ENCODE peak calls at places on chromosomes 5 and 9, in nine cellular contexts. H, F, O, N, M, L, W, V and T are unnamed samples.

GRCh38 chr9:72635197-72635596 is 113.8 kb downstream of the TMC1 start:
- DNase-seq in L (no peak), M (no peak), W (no peak), N (no peak), F (peak; percentile 12), V (peak; percentile 26), H (peak; percentile 56), O (no peak), T (no peak)

GRCh38 chr9:28774433-28775029 is 1201.2 kb upstream of the C9orf72 start:
- DNase-seq in F (peak; percentile 12), N (no peak), L (peak; percentile 64), W (no peak), H (peak; percentile 3), V (peak; percentile 6), O (no peak), M (no peak), T (peak; percentile 50)

GRCh38 chr9:38339087-38339486 is 53.4 kb upstream of the ALDH1B1 start:
- DNase-seq in F (peak; percentile 82), W (no peak), O (no peak), N (no peak), L (peak; percentile 53), M (no peak), H (no peak), V (peak; percentile 79), T (no peak)

GRCh38 chr5:62506659-62507460 is 71.8 kb upstream of the LRRC70 start:
- DNase-seq in N (no peak), H (no peak), F (no peak), M (no peak), O (no peak), L (no peak), W (no peak), V (peak; percentile 3), T (no peak)

GRCh38 chr9:87556039-87556438 is 58.4 kb downstream of the DAPK1 start:
- DNase-seq in F (no peak), L (no peak), H (no peak), O (no peak), V (no peak), W (no peak), M (no peak), N (no peak), T (no peak)

GRCh38 chr9:96413312-96414221 is 4.6 kb downstream of the ZNF367 start:
- DNase-seq in N (peak; percentile 19), V (no peak), M (no peak), O (no peak), H (no peak), W (no peak), L (no peak), F (no peak), T (no peak)

GRCh38 chr5:89991592-89991991 is 418.0 kb downstream of the CETN3 start:
- DNase-seq in O (no peak), H (peak; percentile 10), W (no peak), L (no peak), V (no peak), M (no peak), N (no peak), F (no peak), T (no peak)

GRCh38 chr9:115517335-115518075 is 399.5 kb upstream of the TNC start:
- DNase-seq in V (peak; percentile 66), N (no peak), H (no peak), M (no peak), L (no peak), F (peak; percentile 46), O (no peak), W (no peak), T (no peak)

GRCh38 chr9:111597852-111598729 is 1.4 kb downstream of the PTGR1 start:
- DNase-seq in F (peak; percentile 75), W (peak; percentile 25), M (peak; percentile 37), N (peak; percentile 14), V (peak; percentile 55), O (peak; percentile 37), L (peak; percentile 61), H (peak; percentile 73), T (peak; percentile 81)

GRCh38 chr9:136433849-136434579 is 5.6 kb downstream of the INPP5E start:
- DNase-seq in F (no peak), O (no peak), V (no peak), M (no peak), W (no peak), L (no peak), H (no peak), N (no peak), T (no peak)

GRCh38 chr5:176793736-176794135 is 16.6 kb upstream of the UNC5A start:
- DNase-seq in M (no peak), F (no peak), W (no peak), V (no peak), O (no peak), N (no peak), L (peak; percentile 33), H (no peak), T (no peak)

GRCh38 chr9:12891588-12891987 is 116.8 kb downstream of the LURAP1L start:
- DNase-seq in L (no peak), W (no peak), V (no peak), F (no peak), O (no peak), N (no peak), H (no peak), M (no peak), T (no peak)

GRCh38 chr9:107932036-107932435 is 442.5 kb upstream of the KLF4 start:
- DNase-seq in F (peak; percentile 90), H (no peak), N (no peak), M (no peak), V (peak; percentile 25), O (no peak), W (no peak), L (no peak), T (no peak)

GRCh38 chr5:83632874-83633273 is 87.8 kb downstream of the HAPLN1 start:
- DNase-seq in N (no peak), H (no peak), L (peak; percentile 65), O (no peak), F (peak; percentile 10), V (peak; percentile 87), M (no peak), W (no peak), T (no peak)

GRCh38 chr5:150144876-150145275 is 10.8 kb downstream of the PDGFRB start:
- DNase-seq in O (no peak), H (no peak), M (no peak), W (no peak), F (no peak), N (no peak), L (no peak), V (no peak), T (no peak)

GRCh38 chr9:124180557-124180956 is 77.2 kb upstream of the NEK6 start:
- DNase-seq in H (no peak), L (no peak), V (peak; percentile 30), O (no peak), N (peak; percentile 61), M (no peak), F (peak; percentile 15), W (no peak), T (no peak)

GRCh38 chr5:172418847-172419810 is 35.2 kb downstream of the SH3PXD2B start:
- DNase-seq in O (no peak), H (no peak), M (no peak), F (peak; percentile 26), V (no peak), L (no peak), W (no peak), N (no peak), T (no peak)

GRCh38 chr9:128124873-128125574 is 2.5 kb downstream of the PTGES2 start:
- DNase-seq in L (peak; percentile 57), M (no peak), H (no peak), N (peak; percentile 34), F (peak; percentile 69), V (peak; percentile 47), W (no peak), O (no peak), T (peak; percentile 88)

GRCh38 chr5:123813251-123813650 is 301.3 kb downstream of the CSNK1G3 start:
- DNase-seq in L (no peak), M (no peak), F (no peak), V (peak; percentile 36), H (no peak), N (no peak), O (no peak), W (no peak), T (no peak)

GRCh38 chr9:110615526-110615925 is 36.0 kb upstream of the SVEP1 start:
- DNase-seq in L (no peak), V (peak; percentile 80), O (no peak), N (no peak), H (no peak), M (no peak), F (peak; percentile 87), W (no peak), T (no peak)

GRCh38 chr5:51539232-51539631 is 156.0 kb downstream of the ISL1 start:
- DNase-seq in L (no peak), N (no peak), H (no peak), F (no peak), M (no peak), O (no peak), W (no peak), V (no peak), T (no peak)

GRCh38 chr5:137580030-137580429 is 80.9 kb upstream of the SPOCK1 start:
- DNase-seq in N (no peak), M (no peak), H (peak; percentile 17), W (no peak), L (peak; percentile 5), F (peak; percentile 8), O (no peak), V (no peak), T (peak; percentile 20)

GRCh38 chr9:93682155-93682968 is 106.0 kb downstream of the PHF2 start:
- DNase-seq in H (peak; percentile 81), M (peak; percentile 42), L (peak; percentile 60), V (peak; percentile 15), W (peak; percentile 29), O (peak; percentile 13), F (peak; percentile 71), N (peak; percentile 6), T (peak; percentile 66)

GRCh38 chr5:161507591-161507990 is 38.9 kb downstream of the GABRB2 start:
- DNase-seq in F (no peak), L (no peak), O (no peak), W (no peak), M (no peak), H (no peak), V (peak; percentile 3), N (no peak), T (no peak)

GRCh38 chr5:42614509-42614908 is 142.1 kb upstream of the CCDC152 start:
- DNase-seq in L (peak; percentile 52), F (peak; percentile 53), V (peak; percentile 67), W (no peak), N (no peak), M (no peak), O (no peak), H (no peak), T (no peak)